ENCODE peak calls at places on chromosome 3, in seven cellular contexts. One of them, this sample, is unnamed.
A peak's percentile ranks its signal among the peaks of the same experiment; 100 is the strongest.

GRCh38 chr3:10964537-10965167 is 27.9 kb upstream of the SLC6A1 start:
- DNase-seq in HL-60: peak; percentile 5
- DNase-seq in fibroblast of the aortic adventitia: no peak
- DNase-seq in PC-3: peak; percentile 48
- DNase-seq in IMR-90: peak; percentile 3
- DNase-seq in stimulated activated CD4-positive, alpha-beta T cell treated with anti-CD3 and anti-CD28 coated beads, Interleukin-1b, Interleukin-23, amount 100 ng/mL, for 24 hours: no peak
- DNase-seq in body of pancreas: no peak
- DNase-seq in this sample: no peak

GRCh38 chr3:184144505-184144904 is 9.3 kb downstream of the EIF2B5 start:
- DNase-seq in HL-60: no peak
- DNase-seq in fibroblast of the aortic adventitia: no peak
- DNase-seq in PC-3: no peak
- DNase-seq in IMR-90: no peak
- DNase-seq in stimulated activated CD4-positive, alpha-beta T cell treated with anti-CD3 and anti-CD28 coated beads, Interleukin-1b, Interleukin-23, amount 100 ng/mL, for 24 hours: no peak
- DNase-seq in body of pancreas: no peak
- DNase-seq in this sample: no peak

GRCh38 chr3:61559108-61559731 is 2.2 kb upstream of the PTPRG start:
- DNase-seq in HL-60: no peak
- DNase-seq in fibroblast of the aortic adventitia: peak; percentile 28
- DNase-seq in PC-3: no peak
- DNase-seq in IMR-90: no peak
- DNase-seq in stimulated activated CD4-positive, alpha-beta T cell treated with anti-CD3 and anti-CD28 coated beads, Interleukin-1b, Interleukin-23, amount 100 ng/mL, for 24 hours: no peak
- DNase-seq in body of pancreas: no peak
- DNase-seq in this sample: no peak

GRCh38 chr3:117735481-117736101 is 1026.0 kb downstream of the TUSC7 start:
- DNase-seq in HL-60: no peak
- DNase-seq in fibroblast of the aortic adventitia: peak; percentile 83
- DNase-seq in PC-3: peak; percentile 63
- DNase-seq in IMR-90: peak; percentile 91
- DNase-seq in stimulated activated CD4-positive, alpha-beta T cell treated with anti-CD3 and anti-CD28 coated beads, Interleukin-1b, Interleukin-23, amount 100 ng/mL, for 24 hours: no peak
- DNase-seq in body of pancreas: no peak
- DNase-seq in this sample: no peak

GRCh38 chr3:104556372-104557078 is 810.2 kb upstream of the ALCAM start:
- DNase-seq in HL-60: peak; percentile 75
- DNase-seq in fibroblast of the aortic adventitia: peak; percentile 60
- DNase-seq in PC-3: no peak
- DNase-seq in IMR-90: no peak
- DNase-seq in stimulated activated CD4-positive, alpha-beta T cell treated with anti-CD3 and anti-CD28 coated beads, Interleukin-1b, Interleukin-23, amount 100 ng/mL, for 24 hours: no peak
- DNase-seq in body of pancreas: no peak
- DNase-seq in this sample: no peak

GRCh38 chr3:117278424-117279190 is 569.0 kb downstream of the TUSC7 start:
- DNase-seq in HL-60: no peak
- DNase-seq in fibroblast of the aortic adventitia: peak; percentile 1
- DNase-seq in PC-3: peak; percentile 50
- DNase-seq in IMR-90: peak; percentile 33
- DNase-seq in stimulated activated CD4-positive, alpha-beta T cell treated with anti-CD3 and anti-CD28 coated beads, Interleukin-1b, Interleukin-23, amount 100 ng/mL, for 24 hours: no peak
- DNase-seq in body of pancreas: peak; percentile 69
- DNase-seq in this sample: peak; percentile 87

GRCh38 chr3:129398803-129399144 is 29.7 kb downstream of the EFCAB12 start:
- DNase-seq in HL-60: peak; percentile 24
- DNase-seq in fibroblast of the aortic adventitia: no peak
- DNase-seq in PC-3: no peak
- DNase-seq in IMR-90: peak; percentile 29
- DNase-seq in stimulated activated CD4-positive, alpha-beta T cell treated with anti-CD3 and anti-CD28 coated beads, Interleukin-1b, Interleukin-23, amount 100 ng/mL, for 24 hours: no peak
- DNase-seq in body of pancreas: peak; percentile 29
- DNase-seq in this sample: no peak

GRCh38 chr3:37882711-37883110 is 21.0 kb downstream of the CTDSPL start:
- DNase-seq in HL-60: no peak
- DNase-seq in fibroblast of the aortic adventitia: no peak
- DNase-seq in PC-3: no peak
- DNase-seq in IMR-90: no peak
- DNase-seq in stimulated activated CD4-positive, alpha-beta T cell treated with anti-CD3 and anti-CD28 coated beads, Interleukin-1b, Interleukin-23, amount 100 ng/mL, for 24 hours: no peak
- DNase-seq in body of pancreas: no peak
- DNase-seq in this sample: no peak

GRCh38 chr3:157201648-157202278 is 41.8 kb upstream of the CCNL1 start:
- DNase-seq in HL-60: no peak
- DNase-seq in fibroblast of the aortic adventitia: peak; percentile 76
- DNase-seq in PC-3: peak; percentile 70
- DNase-seq in IMR-90: peak; percentile 40
- DNase-seq in stimulated activated CD4-positive, alpha-beta T cell treated with anti-CD3 and anti-CD28 coated beads, Interleukin-1b, Interleukin-23, amount 100 ng/mL, for 24 hours: no peak
- DNase-seq in body of pancreas: no peak
- DNase-seq in this sample: peak; percentile 34

GRCh38 chr3:66138336-66139234 is 82.2 kb upstream of the SLC25A26 start:
- DNase-seq in HL-60: peak; percentile 19
- DNase-seq in fibroblast of the aortic adventitia: peak; percentile 81
- DNase-seq in PC-3: peak; percentile 68
- DNase-seq in IMR-90: peak; percentile 68
- DNase-seq in stimulated activated CD4-positive, alpha-beta T cell treated with anti-CD3 and anti-CD28 coated beads, Interleukin-1b, Interleukin-23, amount 100 ng/mL, for 24 hours: no peak
- DNase-seq in body of pancreas: peak; percentile 60
- DNase-seq in this sample: peak; percentile 33

GRCh38 chr3:133895208-133896001 is at the start of gene RAB6B:
- DNase-seq in HL-60: peak; percentile 20
- DNase-seq in fibroblast of the aortic adventitia: peak; percentile 16
- DNase-seq in PC-3: no peak
- DNase-seq in IMR-90: peak; percentile 20
- DNase-seq in stimulated activated CD4-positive, alpha-beta T cell treated with anti-CD3 and anti-CD28 coated beads, Interleukin-1b, Interleukin-23, amount 100 ng/mL, for 24 hours: no peak
- DNase-seq in body of pancreas: peak; percentile 59
- DNase-seq in this sample: no peak

GRCh38 chr3:171168086-171168485 is 141.6 kb upstream of the SLC2A2 start:
- DNase-seq in HL-60: no peak
- DNase-seq in fibroblast of the aortic adventitia: peak; percentile 25
- DNase-seq in PC-3: peak; percentile 72
- DNase-seq in IMR-90: peak; percentile 22
- DNase-seq in stimulated activated CD4-positive, alpha-beta T cell treated with anti-CD3 and anti-CD28 coated beads, Interleukin-1b, Interleukin-23, amount 100 ng/mL, for 24 hours: no peak
- DNase-seq in body of pancreas: peak; percentile 37
- DNase-seq in this sample: peak; percentile 99

GRCh38 chr3:110815008-110815583 is 256.5 kb upstream of the NECTIN3 start:
- DNase-seq in HL-60: no peak
- DNase-seq in fibroblast of the aortic adventitia: peak; percentile 78
- DNase-seq in PC-3: peak; percentile 84
- DNase-seq in IMR-90: peak; percentile 92
- DNase-seq in stimulated activated CD4-positive, alpha-beta T cell treated with anti-CD3 and anti-CD28 coated beads, Interleukin-1b, Interleukin-23, amount 100 ng/mL, for 24 hours: no peak
- DNase-seq in body of pancreas: no peak
- DNase-seq in this sample: peak; percentile 94

GRCh38 chr3:46612324-46612723 is at the start of gene FAM240A:
- DNase-seq in HL-60: no peak
- DNase-seq in fibroblast of the aortic adventitia: peak; percentile 39
- DNase-seq in PC-3: no peak
- DNase-seq in IMR-90: no peak
- DNase-seq in stimulated activated CD4-positive, alpha-beta T cell treated with anti-CD3 and anti-CD28 coated beads, Interleukin-1b, Interleukin-23, amount 100 ng/mL, for 24 hours: no peak
- DNase-seq in body of pancreas: peak; percentile 37
- DNase-seq in this sample: no peak

GRCh38 chr3:154552338-154552737 is 122.3 kb upstream of the GPR149 start:
- DNase-seq in HL-60: no peak
- DNase-seq in fibroblast of the aortic adventitia: no peak
- DNase-seq in PC-3: peak; percentile 9
- DNase-seq in IMR-90: no peak
- DNase-seq in stimulated activated CD4-positive, alpha-beta T cell treated with anti-CD3 and anti-CD28 coated beads, Interleukin-1b, Interleukin-23, amount 100 ng/mL, for 24 hours: no peak
- DNase-seq in body of pancreas: no peak
- DNase-seq in this sample: no peak

GRCh38 chr3:30112904-30113484 is 493.4 kb upstream of the TGFBR2 start:
- DNase-seq in HL-60: peak; percentile 45
- DNase-seq in fibroblast of the aortic adventitia: peak; percentile 81
- DNase-seq in PC-3: peak; percentile 85
- DNase-seq in IMR-90: peak; percentile 59
- DNase-seq in stimulated activated CD4-positive, alpha-beta T cell treated with anti-CD3 and anti-CD28 coated beads, Interleukin-1b, Interleukin-23, amount 100 ng/mL, for 24 hours: no peak
- DNase-seq in body of pancreas: no peak
- DNase-seq in this sample: peak; percentile 24

GRCh38 chr3:172106989-172107388 is 67.6 kb downstream of the FNDC3B start:
- DNase-seq in HL-60: peak; percentile 95
- DNase-seq in fibroblast of the aortic adventitia: no peak
- DNase-seq in PC-3: no peak
- DNase-seq in IMR-90: no peak
- DNase-seq in stimulated activated CD4-positive, alpha-beta T cell treated with anti-CD3 and anti-CD28 coated beads, Interleukin-1b, Interleukin-23, amount 100 ng/mL, for 24 hours: peak; percentile 23
- DNase-seq in body of pancreas: peak; percentile 24
- DNase-seq in this sample: peak; percentile 56

GRCh38 chr3:46917257-46917656 is 39.7 kb downstream of the PTH1R start:
- DNase-seq in HL-60: no peak
- DNase-seq in fibroblast of the aortic adventitia: no peak
- DNase-seq in PC-3: no peak
- DNase-seq in IMR-90: no peak
- DNase-seq in stimulated activated CD4-positive, alpha-beta T cell treated with anti-CD3 and anti-CD28 coated beads, Interleukin-1b, Interleukin-23, amount 100 ng/mL, for 24 hours: no peak
- DNase-seq in body of pancreas: peak; percentile 11
- DNase-seq in this sample: no peak

GRCh38 chr3:13013994-13014754 is 59.1 kb downstream of the IQSEC1 start:
- DNase-seq in HL-60: no peak
- DNase-seq in fibroblast of the aortic adventitia: no peak
- DNase-seq in PC-3: no peak
- DNase-seq in IMR-90: no peak
- DNase-seq in stimulated activated CD4-positive, alpha-beta T cell treated with anti-CD3 and anti-CD28 coated beads, Interleukin-1b, Interleukin-23, amount 100 ng/mL, for 24 hours: no peak
- DNase-seq in body of pancreas: no peak
- DNase-seq in this sample: no peak

GRCh38 chr3:114827495-114827894 is 319.6 kb downstream of the ZBTB20 start:
- DNase-seq in HL-60: peak; percentile 19
- DNase-seq in fibroblast of the aortic adventitia: peak; percentile 65
- DNase-seq in PC-3: peak; percentile 51
- DNase-seq in IMR-90: peak; percentile 58
- DNase-seq in stimulated activated CD4-positive, alpha-beta T cell treated with anti-CD3 and anti-CD28 coated beads, Interleukin-1b, Interleukin-23, amount 100 ng/mL, for 24 hours: no peak
- DNase-seq in body of pancreas: no peak
- DNase-seq in this sample: peak; percentile 39

GRCh38 chr3:154522031-154522430 is 92.0 kb upstream of the GPR149 start:
- DNase-seq in HL-60: no peak
- DNase-seq in fibroblast of the aortic adventitia: no peak
- DNase-seq in PC-3: no peak
- DNase-seq in IMR-90: no peak
- DNase-seq in stimulated activated CD4-positive, alpha-beta T cell treated with anti-CD3 and anti-CD28 coated beads, Interleukin-1b, Interleukin-23, amount 100 ng/mL, for 24 hours: no peak
- DNase-seq in body of pancreas: no peak
- DNase-seq in this sample: no peak

GRCh38 chr3:197519801-197520211 is 36.0 kb downstream of the BDH1 start:
- DNase-seq in HL-60: no peak
- DNase-seq in fibroblast of the aortic adventitia: no peak
- DNase-seq in PC-3: no peak
- DNase-seq in IMR-90: no peak
- DNase-seq in stimulated activated CD4-positive, alpha-beta T cell treated with anti-CD3 and anti-CD28 coated beads, Interleukin-1b, Interleukin-23, amount 100 ng/mL, for 24 hours: no peak
- DNase-seq in body of pancreas: no peak
- DNase-seq in this sample: no peak

GRCh38 chr3:187943677-187944390 is 198.6 kb upstream of the BCL6 start:
- DNase-seq in HL-60: no peak
- DNase-seq in fibroblast of the aortic adventitia: peak; percentile 18
- DNase-seq in PC-3: peak; percentile 85
- DNase-seq in IMR-90: peak; percentile 39
- DNase-seq in stimulated activated CD4-positive, alpha-beta T cell treated with anti-CD3 and anti-CD28 coated beads, Interleukin-1b, Interleukin-23, amount 100 ng/mL, for 24 hours: no peak
- DNase-seq in body of pancreas: no peak
- DNase-seq in this sample: no peak

GRCh38 chr3:80733522-80734176 is 965.9 kb upstream of the ROBO1 start:
- DNase-seq in HL-60: peak; percentile 37
- DNase-seq in fibroblast of the aortic adventitia: peak; percentile 82
- DNase-seq in PC-3: peak; percentile 57
- DNase-seq in IMR-90: peak; percentile 46
- DNase-seq in stimulated activated CD4-positive, alpha-beta T cell treated with anti-CD3 and anti-CD28 coated beads, Interleukin-1b, Interleukin-23, amount 100 ng/mL, for 24 hours: no peak
- DNase-seq in body of pancreas: peak; percentile 42
- DNase-seq in this sample: no peak

GRCh38 chr3:77506384-77506783 is 466.5 kb downstream of the ROBO2 start:
- DNase-seq in HL-60: no peak
- DNase-seq in fibroblast of the aortic adventitia: no peak
- DNase-seq in PC-3: peak; percentile 26
- DNase-seq in IMR-90: no peak
- DNase-seq in stimulated activated CD4-positive, alpha-beta T cell treated with anti-CD3 and anti-CD28 coated beads, Interleukin-1b, Interleukin-23, amount 100 ng/mL, for 24 hours: no peak
- DNase-seq in body of pancreas: no peak
- DNase-seq in this sample: no peak

GRCh38 chr3:171116365-171116764 is 89.8 kb upstream of the SLC2A2 start:
- DNase-seq in HL-60: no peak
- DNase-seq in fibroblast of the aortic adventitia: peak; percentile 46
- DNase-seq in PC-3: peak; percentile 57
- DNase-seq in IMR-90: no peak
- DNase-seq in stimulated activated CD4-positive, alpha-beta T cell treated with anti-CD3 and anti-CD28 coated beads, Interleukin-1b, Interleukin-23, amount 100 ng/mL, for 24 hours: no peak
- DNase-seq in body of pancreas: no peak
- DNase-seq in this sample: no peak

GRCh38 chr3:31748281-31749245 is 215.8 kb downstream of the STT3B start:
- DNase-seq in HL-60: no peak
- DNase-seq in fibroblast of the aortic adventitia: no peak
- DNase-seq in PC-3: no peak
- DNase-seq in IMR-90: no peak
- DNase-seq in stimulated activated CD4-positive, alpha-beta T cell treated with anti-CD3 and anti-CD28 coated beads, Interleukin-1b, Interleukin-23, amount 100 ng/mL, for 24 hours: no peak
- DNase-seq in body of pancreas: no peak
- DNase-seq in this sample: no peak

GRCh38 chr3:151709847-151710246 is 23.9 kb upstream of the AADACL2 start:
- DNase-seq in HL-60: no peak
- DNase-seq in fibroblast of the aortic adventitia: peak; percentile 13
- DNase-seq in PC-3: no peak
- DNase-seq in IMR-90: peak; percentile 85
- DNase-seq in stimulated activated CD4-positive, alpha-beta T cell treated with anti-CD3 and anti-CD28 coated beads, Interleukin-1b, Interleukin-23, amount 100 ng/mL, for 24 hours: no peak
- DNase-seq in body of pancreas: no peak
- DNase-seq in this sample: no peak

GRCh38 chr3:46934067-46934466 is 42.5 kb downstream of the CCDC12 start:
- DNase-seq in HL-60: no peak
- DNase-seq in fibroblast of the aortic adventitia: no peak
- DNase-seq in PC-3: no peak
- DNase-seq in IMR-90: no peak
- DNase-seq in stimulated activated CD4-positive, alpha-beta T cell treated with anti-CD3 and anti-CD28 coated beads, Interleukin-1b, Interleukin-23, amount 100 ng/mL, for 24 hours: no peak
- DNase-seq in body of pancreas: peak; percentile 57
- DNase-seq in this sample: no peak

GRCh38 chr3:119181765-119182164 is 8.4 kb downstream of the UPK1B start:
- DNase-seq in HL-60: no peak
- DNase-seq in fibroblast of the aortic adventitia: peak; percentile 22
- DNase-seq in PC-3: peak; percentile 98
- DNase-seq in IMR-90: no peak
- DNase-seq in stimulated activated CD4-positive, alpha-beta T cell treated with anti-CD3 and anti-CD28 coated beads, Interleukin-1b, Interleukin-23, amount 100 ng/mL, for 24 hours: no peak
- DNase-seq in body of pancreas: peak; percentile 20
- DNase-seq in this sample: no peak

GRCh38 chr3:16482770-16483531 is 30.5 kb downstream of the RFTN1 start:
- DNase-seq in HL-60: peak; percentile 84
- DNase-seq in fibroblast of the aortic adventitia: no peak
- DNase-seq in PC-3: no peak
- DNase-seq in IMR-90: peak; percentile 39
- DNase-seq in stimulated activated CD4-positive, alpha-beta T cell treated with anti-CD3 and anti-CD28 coated beads, Interleukin-1b, Interleukin-23, amount 100 ng/mL, for 24 hours: no peak
- DNase-seq in body of pancreas: no peak
- DNase-seq in this sample: no peak

GRCh38 chr3:197468167-197468566 is 87.6 kb downstream of the BDH1 start:
- DNase-seq in HL-60: no peak
- DNase-seq in fibroblast of the aortic adventitia: no peak
- DNase-seq in PC-3: no peak
- DNase-seq in IMR-90: no peak
- DNase-seq in stimulated activated CD4-positive, alpha-beta T cell treated with anti-CD3 and anti-CD28 coated beads, Interleukin-1b, Interleukin-23, amount 100 ng/mL, for 24 hours: no peak
- DNase-seq in body of pancreas: no peak
- DNase-seq in this sample: no peak

GRCh38 chr3:105580551-105580950 is 213.8 kb downstream of the ALCAM start:
- DNase-seq in HL-60: no peak
- DNase-seq in fibroblast of the aortic adventitia: peak; percentile 43
- DNase-seq in PC-3: no peak
- DNase-seq in IMR-90: no peak
- DNase-seq in stimulated activated CD4-positive, alpha-beta T cell treated with anti-CD3 and anti-CD28 coated beads, Interleukin-1b, Interleukin-23, amount 100 ng/mL, for 24 hours: no peak
- DNase-seq in body of pancreas: no peak
- DNase-seq in this sample: no peak

GRCh38 chr3:173395073-173395411 is 2.5 kb upstream of the NLGN1 start:
- DNase-seq in HL-60: no peak
- DNase-seq in fibroblast of the aortic adventitia: no peak
- DNase-seq in PC-3: peak; percentile 52
- DNase-seq in IMR-90: no peak
- DNase-seq in stimulated activated CD4-positive, alpha-beta T cell treated with anti-CD3 and anti-CD28 coated beads, Interleukin-1b, Interleukin-23, amount 100 ng/mL, for 24 hours: no peak
- DNase-seq in body of pancreas: peak; percentile 33
- DNase-seq in this sample: peak; percentile 70

GRCh38 chr3:12143949-12144504 is 14.7 kb downstream of the TIMP4 start:
- DNase-seq in HL-60: no peak
- DNase-seq in fibroblast of the aortic adventitia: peak; percentile 63
- DNase-seq in PC-3: no peak
- DNase-seq in IMR-90: peak; percentile 81
- DNase-seq in stimulated activated CD4-positive, alpha-beta T cell treated with anti-CD3 and anti-CD28 coated beads, Interleukin-1b, Interleukin-23, amount 100 ng/mL, for 24 hours: no peak
- DNase-seq in body of pancreas: peak; percentile 39
- DNase-seq in this sample: no peak

GRCh38 chr3:10423171-10423882 is 82.1 kb downstream of the ATP2B2 start:
- DNase-seq in HL-60: no peak
- DNase-seq in fibroblast of the aortic adventitia: no peak
- DNase-seq in PC-3: no peak
- DNase-seq in IMR-90: no peak
- DNase-seq in stimulated activated CD4-positive, alpha-beta T cell treated with anti-CD3 and anti-CD28 coated beads, Interleukin-1b, Interleukin-23, amount 100 ng/mL, for 24 hours: no peak
- DNase-seq in body of pancreas: no peak
- DNase-seq in this sample: no peak

GRCh38 chr3:167874667-167875372 is 139.3 kb downstream of the SERPINI1 start:
- DNase-seq in HL-60: no peak
- DNase-seq in fibroblast of the aortic adventitia: no peak
- DNase-seq in PC-3: no peak
- DNase-seq in IMR-90: no peak
- DNase-seq in stimulated activated CD4-positive, alpha-beta T cell treated with anti-CD3 and anti-CD28 coated beads, Interleukin-1b, Interleukin-23, amount 100 ng/mL, for 24 hours: no peak
- DNase-seq in body of pancreas: no peak
- DNase-seq in this sample: no peak

GRCh38 chr3:122719273-122719921 is 38.8 kb downstream of the PARP14 start:
- DNase-seq in HL-60: no peak
- DNase-seq in fibroblast of the aortic adventitia: no peak
- DNase-seq in PC-3: no peak
- DNase-seq in IMR-90: no peak
- DNase-seq in stimulated activated CD4-positive, alpha-beta T cell treated with anti-CD3 and anti-CD28 coated beads, Interleukin-1b, Interleukin-23, amount 100 ng/mL, for 24 hours: no peak
- DNase-seq in body of pancreas: no peak
- DNase-seq in this sample: no peak

This sample was measured in RCC 7860.